ENCODE peak calls at places on chromosomes 11 and 22, in nine cellular contexts. L is suprapubic skin, T is ovary, J is A549, Y is transverse colon, S is esophagus muscularis mucosa, E is HepG2, R is H1, O is sigmoid colon. H is an unnamed sample.
A peak's percentile ranks its signal among the peaks of the same experiment; 100 is the strongest.

GRCh38 chr11:80798189-80798588 is 1357.4 kb upstream of the TENM4 start:
- DNase-seq in S (no peak), T (no peak), R (no peak), J (no peak), O (no peak), E (no peak), Y (no peak), L (no peak), H (no peak)

GRCh38 chr11:129960216-129961214 is 42.1 kb downstream of the PRDM10 start:
- DNase-seq in T (no peak), J (peak; percentile 5), R (no peak), S (no peak), L (no peak), O (no peak), E (peak; percentile 47), Y (no peak), H (no peak)

GRCh38 chr11:73995247-73995646 is 12.6 kb upstream of the UCP2 start:
- DNase-seq in O (no peak), E (no peak), J (no peak), L (no peak), Y (no peak), R (no peak), S (no peak), T (no peak), H (no peak)

GRCh38 chr11:1983601-1983961 is 14.1 kb downstream of the H19 start:
- DNase-seq in Y (no peak), R (no peak), T (peak; percentile 27), O (peak; percentile 19), S (no peak), J (no peak), L (peak; percentile 34), E (no peak), H (no peak)

GRCh38 chr22:22195265-22196017 is 49.1 kb upstream of the VPREB1 start:
- DNase-seq in S (peak; percentile 91), Y (peak; percentile 87), E (peak; percentile 83), L (no peak), J (peak; percentile 64), T (no peak), O (no peak), R (peak; percentile 64), H (peak; percentile 20)

GRCh38 chr11:130490682-130491449 is 42.4 kb downstream of the ADAMTS15 start:
- DNase-seq in S (no peak), L (no peak), T (no peak), Y (no peak), J (no peak), E (no peak), O (no peak), R (no peak), H (no peak)

GRCh38 chr11:72534859-72535547 is 100.7 kb upstream of the CLPB start:
- DNase-seq in Y (no peak), E (no peak), L (no peak), J (no peak), O (no peak), R (no peak), T (no peak), S (no peak), H (no peak)

GRCh38 chr11:46125284-46125683 is 4.0 kb upstream of the PHF21A start:
- DNase-seq in J (no peak), O (no peak), Y (no peak), L (no peak), S (no peak), R (no peak), E (no peak), T (no peak), H (no peak)

GRCh38 chr11:115911656-115912055 is 407.4 kb upstream of the CADM1 start:
- DNase-seq in S (no peak), J (no peak), R (no peak), O (no peak), L (no peak), Y (no peak), E (no peak), T (no peak), H (no peak)

GRCh38 chr11:47271328-47271727 is 1.4 kb downstream of the MADD start:
- DNase-seq in T (no peak), R (no peak), O (no peak), J (no peak), E (no peak), L (no peak), Y (no peak), S (no peak), H (no peak)

GRCh38 chr22:20245577-20246367 is 22.3 kb downstream of the RTN4R start:
- DNase-seq in S (no peak), R (no peak), T (no peak), J (no peak), Y (no peak), O (no peak), E (no peak), L (no peak), H (no peak)

GRCh38 chr11:2518112-2518982 is 73.5 kb downstream of the KCNQ1 start:
- DNase-seq in E (no peak), T (no peak), R (no peak), J (no peak), L (peak; percentile 40), S (no peak), Y (peak; percentile 6), O (peak; percentile 50), H (no peak)

GRCh38 chr11:2862950-2863618 is 22.5 kb downstream of the CDKN1C start:
- DNase-seq in Y (no peak), T (no peak), R (no peak), S (no peak), O (no peak), J (no peak), E (no peak), L (no peak), H (no peak)

GRCh38 chr11:128835741-128836410 is 31.2 kb downstream of the KCNJ1 start:
- DNase-seq in Y (no peak), S (no peak), J (no peak), T (peak; percentile 46), L (no peak), O (no peak), R (no peak), E (peak; percentile 17), H (no peak)

GRCh38 chr11:78074756-78075155 is 4.9 kb downstream of the NDUFC2 start:
- DNase-seq in E (no peak), L (no peak), Y (no peak), O (no peak), T (no peak), J (no peak), R (no peak), S (no peak), H (no peak)

GRCh38 chr22:37046589-37046988 is 5.0 kb upstream of the KCTD17 start:
- DNase-seq in S (no peak), Y (no peak), L (no peak), T (no peak), J (no peak), E (no peak), O (no peak), R (no peak), H (no peak)

GRCh38 chr11:15258433-15259350 is 144.0 kb downstream of the INSC start:
- DNase-seq in S (no peak), T (no peak), Y (no peak), J (peak; percentile 38), O (no peak), L (no peak), R (no peak), E (peak; percentile 62), H (no peak)

GRCh38 chr11:134139873-134140331 is 71.0 kb downstream of the JAM3 start:
- DNase-seq in T (peak; percentile 67), E (peak; percentile 58), Y (peak; percentile 60), R (peak; percentile 41), L (no peak), O (peak; percentile 90), J (peak; percentile 8), S (no peak), H (peak; percentile 52)

GRCh38 chr11:13105237-13105844 is 96.2 kb downstream of the RASSF10 start:
- DNase-seq in R (no peak), J (no peak), T (peak; percentile 18), O (no peak), S (no peak), L (no peak), E (no peak), Y (peak; percentile 22), H (no peak)

DNA sequence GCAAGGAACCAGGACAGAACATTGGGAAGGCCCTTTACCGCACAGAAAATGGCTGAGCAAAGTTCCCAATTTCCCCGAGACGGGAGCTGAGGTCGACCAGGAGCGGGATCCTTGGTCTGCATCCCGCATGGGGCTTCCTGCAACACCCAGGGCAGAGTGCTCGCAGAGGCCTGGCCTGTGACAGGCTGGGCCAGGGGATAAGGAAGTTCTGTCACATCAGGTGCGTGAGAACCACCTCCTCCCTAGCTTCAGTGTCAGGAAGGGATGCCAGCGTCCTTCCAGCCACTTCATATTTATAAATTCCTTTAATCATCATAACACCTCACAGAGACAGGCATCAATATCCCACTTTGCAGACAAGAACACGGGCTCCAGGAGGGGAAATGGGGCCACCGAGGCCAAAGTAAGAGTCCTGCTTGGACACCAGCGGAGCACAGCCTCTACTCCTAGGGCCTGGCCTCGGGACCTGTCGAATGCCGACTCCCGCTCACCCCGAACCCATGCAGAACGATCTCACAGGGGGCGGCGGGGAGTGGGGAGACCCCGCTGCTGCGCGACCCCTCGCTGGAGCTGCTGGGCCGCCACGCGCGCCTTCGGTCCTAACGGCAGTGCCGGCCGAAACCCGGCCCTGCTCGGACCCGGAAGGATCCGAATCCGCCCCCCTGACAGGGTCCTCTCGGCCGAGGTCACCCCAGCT is 535 bp downstream of the BET1L start:
- DNase-seq in S (no peak), Y (peak; percentile 62), O (peak; percentile 73), E (no peak), L (peak; percentile 80), T (peak; percentile 44), J (peak; percentile 35), R (no peak), H (no peak)
- TF ChIP-seq EP300 in S (no peak), Y (no peak), O (no peak), E (no peak), L (no peak), T (no peak), J (no peak), R (no peak), H (no peak)

GRCh38 chr22:43862882-43863202 is 529 bp upstream of the SULT4A1 start:
- DNase-seq in E (no peak), R (no peak), O (no peak), T (no peak), S (no peak), J (no peak), L (peak; percentile 45), Y (no peak), H (no peak)
- TF ChIP-seq EP300 in E (no peak), R (no peak), O (no peak), T (no peak), S (no peak), J (no peak), L (no peak), Y (no peak), H (no peak)

DNA sequence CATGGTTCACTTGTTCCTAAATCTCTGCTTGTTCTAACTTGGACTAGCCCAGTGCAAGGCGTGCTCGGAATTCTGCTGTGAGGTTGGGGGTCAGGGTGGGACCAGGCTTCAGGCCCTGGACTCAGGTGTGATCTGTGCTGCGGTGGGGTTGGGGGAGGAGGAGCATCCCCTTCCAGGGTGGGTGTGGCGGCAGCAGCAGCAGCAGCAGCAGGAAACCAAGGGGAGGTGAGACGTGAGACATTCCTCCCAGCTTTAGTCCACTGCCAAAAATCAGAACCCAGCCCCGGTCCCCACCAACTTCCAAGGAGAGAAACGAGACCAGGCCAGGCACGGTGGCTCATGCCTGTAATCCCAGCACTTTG is 31.8 kb downstream of the A4GALT start:
- DNase-seq in J (no peak), Y (no peak), E (no peak), T (no peak), L (no peak), O (no peak), S (no peak), R (no peak), H (no peak)
- TF ChIP-seq EP300 in J (no peak), Y (no peak), E (no peak), T (no peak), L (no peak), O (no peak), S (no peak), R (no peak), H (no peak)

GRCh38 chr22:42316988-42317387 is 46.5 kb upstream of the TCF20 start:
- DNase-seq in S (no peak), Y (peak; percentile 86), T (no peak), R (no peak), L (no peak), E (no peak), O (peak; percentile 87), J (no peak), H (peak; percentile 17)
- TF ChIP-seq EP300 in S (no peak), Y (no peak), T (no peak), R (no peak), L (no peak), E (no peak), O (no peak), J (no peak), H (no peak)